ENCODE peak calls at places on chromosomes 6 and 20, in eight cellular contexts. F is thyroid gland; J is cardiac muscle cell; O is HCT116; N is CD4-positive, CD25-positive, alpha-beta regulatory T cell; E is coronary artery; D is Panc1; K is stomach. Q is an unnamed sample.

GRCh38 chr6:161198176-161198575 is 75.7 kb downstream of the AGPAT4 start:
- DNase-seq in N (no peak), O (no peak), J (no peak), K (no peak), F (no peak), D (no peak), E (no peak), Q (no peak)

GRCh38 chr6:14372738-14373484 is 255.3 kb downstream of the CD83 start:
- DNase-seq in F (no peak), O (no peak), J (no peak), N (no peak), E (no peak), D (no peak), K (no peak), Q (no peak)

GRCh38 chr6:7505196-7505699 is 36.2 kb upstream of the DSP start:
- DNase-seq in F (peak), N (no peak), D (peak), E (no peak), O (peak), J (peak), K (peak), Q (peak)

GRCh38 chr20:61980647-61981583 is 84.8 kb downstream of the TAF4 start:
- DNase-seq in F (no peak), O (peak), D (peak), E (no peak), J (peak), K (peak), N (no peak), Q (peak)

GRCh38 chr20:54510546-54511129 is 35.2 kb downstream of the DOK5 start:
- DNase-seq in O (no peak), J (no peak), D (no peak), E (no peak), N (no peak), F (peak), K (no peak), Q (no peak)

GRCh38 chr6:113645986-113646385 is 211.2 kb upstream of the MARCKS start:
- DNase-seq in K (no peak), E (no peak), F (no peak), N (no peak), J (no peak), D (no peak), O (no peak), Q (no peak)

GRCh38 chr6:6915813-6916547 is 191.8 kb upstream of the RREB1 start:
- DNase-seq in E (no peak), F (peak), K (no peak), J (no peak), N (no peak), D (no peak), O (no peak), Q (no peak)

GRCh38 chr6:346389-347030 is 45.0 kb upstream of the IRF4 start:
- DNase-seq in O (no peak), K (no peak), N (no peak), F (no peak), E (no peak), J (no peak), D (no peak), Q (no peak)

GRCh38 chr20:23926941-23927872 is 47.7 kb upstream of the CST5 start:
- DNase-seq in D (no peak), N (no peak), J (no peak), F (no peak), K (no peak), O (no peak), E (peak), Q (no peak)

GRCh38 chr20:56403465-56403864 is 8.6 kb upstream of the CASS4 start:
- DNase-seq in K (no peak), O (no peak), J (no peak), D (no peak), E (no peak), F (no peak), N (peak), Q (no peak)

GRCh38 chr20:51801220-51801991 is 915 bp downstream of the SALL4 start:
- DNase-seq in F (peak), N (no peak), E (no peak), D (no peak), O (no peak), J (peak), K (peak), Q (no peak)

GRCh38 chr20:50338479-50339195 is 148.0 kb downstream of the CEBPB start:
- DNase-seq in F (no peak), K (no peak), J (peak), N (peak), O (no peak), E (no peak), D (no peak), Q (peak)

GRCh38 chr6:36624461-36625160 is 30.4 kb downstream of the SRSF3 start:
- DNase-seq in N (no peak), J (no peak), K (no peak), E (peak), D (no peak), F (no peak), O (no peak), Q (no peak)

GRCh38 chr20:13816757-13817156 is 31.9 kb downstream of the NDUFAF5 start:
- DNase-seq in O (no peak), E (no peak), J (no peak), D (no peak), N (no peak), K (no peak), F (no peak), Q (no peak)

GRCh38 chr6:128305228-128305627 is 215.2 kb downstream of the PTPRK start:
- DNase-seq in F (no peak), K (no peak), J (no peak), O (no peak), N (no peak), D (no peak), E (no peak), Q (no peak)

GRCh38 chr6:6994796-6995195 is 113.0 kb upstream of the RREB1 start:
- DNase-seq in J (no peak), D (no peak), O (no peak), E (no peak), K (no peak), N (no peak), F (no peak), Q (no peak)

GRCh38 chr6:107841265-107841650 is 17.1 kb upstream of the SCML4 start:
- DNase-seq in N (no peak), D (no peak), O (no peak), F (peak), J (no peak), K (no peak), E (peak), Q (no peak)

DNA sequence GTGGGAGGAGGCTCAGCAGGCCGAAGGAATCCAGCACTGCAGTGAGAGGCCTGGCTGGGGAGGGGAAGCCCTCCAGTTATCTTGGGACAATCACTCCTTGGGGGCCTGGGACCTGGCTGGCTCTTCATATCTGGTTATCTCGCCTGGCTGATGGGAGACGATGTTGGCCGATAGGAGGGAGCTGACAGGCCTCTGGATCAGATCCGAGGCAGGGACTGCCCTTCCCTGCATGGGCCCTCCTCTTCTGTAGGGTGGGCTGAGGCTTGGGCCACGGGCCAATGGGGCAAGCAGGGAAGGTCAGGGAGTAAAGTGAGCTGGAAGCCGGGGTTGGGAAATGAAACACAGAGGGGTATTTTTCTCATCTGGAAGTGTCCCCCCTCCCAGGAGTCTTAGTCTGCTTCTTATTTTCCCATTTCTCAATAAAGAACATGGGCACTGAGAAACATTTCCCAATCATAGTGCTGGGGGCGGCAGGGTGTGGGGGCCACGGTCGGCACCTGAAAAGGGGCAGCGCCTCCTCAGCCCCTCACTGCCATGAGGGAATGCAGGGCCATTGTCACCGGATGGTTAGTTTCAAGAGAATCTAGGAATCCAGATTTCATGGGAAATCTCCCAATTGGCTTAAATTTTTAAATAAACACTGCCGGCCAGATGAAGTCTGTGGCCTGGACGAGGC is 25.3 kb downstream of the MANBAL start:
- DNase-seq in F (peak), D (no peak), K (no peak), E (no peak), O (no peak), N (no peak), J (no peak), Q (peak)
- H3K27ac ChIP-seq in F (peak), D (no peak), K (peak), E (peak), O (no peak), N (no peak), J (peak), Q (peak)

GRCh38 chr6:163460307-163460782 is 45.8 kb downstream of the QKI start:
- DNase-seq in J (no peak), N (peak), D (peak), O (no peak), F (no peak), K (no peak), E (no peak), Q (no peak)
- H3K27ac ChIP-seq in J (no peak), N (peak), D (peak), O (no peak), F (peak), K (peak), E (no peak), Q (no peak)

GRCh38 chr20:3123542-3123941 is 36.1 kb downstream of the FASTKD5 start:
- DNase-seq in E (no peak), N (no peak), D (no peak), O (no peak), J (no peak), F (no peak), K (no peak), Q (no peak)

GRCh38 chr20:3119044-3119443 is 34.5 kb upstream of the AVP start:
- DNase-seq in J (no peak), N (no peak), F (peak), O (no peak), K (no peak), E (no peak), D (no peak), Q (no peak)

GRCh38 chr20:3116341-3116740 is 31.8 kb upstream of the AVP start:
- DNase-seq in E (no peak), D (no peak), N (no peak), K (no peak), O (no peak), J (no peak), F (no peak), Q (no peak)

GRCh38 chr20:3121955-3122610 is 37.6 kb upstream of the AVP start:
- DNase-seq in E (no peak), D (no peak), J (no peak), F (no peak), O (no peak), N (no peak), K (no peak), Q (no peak)

DNA sequence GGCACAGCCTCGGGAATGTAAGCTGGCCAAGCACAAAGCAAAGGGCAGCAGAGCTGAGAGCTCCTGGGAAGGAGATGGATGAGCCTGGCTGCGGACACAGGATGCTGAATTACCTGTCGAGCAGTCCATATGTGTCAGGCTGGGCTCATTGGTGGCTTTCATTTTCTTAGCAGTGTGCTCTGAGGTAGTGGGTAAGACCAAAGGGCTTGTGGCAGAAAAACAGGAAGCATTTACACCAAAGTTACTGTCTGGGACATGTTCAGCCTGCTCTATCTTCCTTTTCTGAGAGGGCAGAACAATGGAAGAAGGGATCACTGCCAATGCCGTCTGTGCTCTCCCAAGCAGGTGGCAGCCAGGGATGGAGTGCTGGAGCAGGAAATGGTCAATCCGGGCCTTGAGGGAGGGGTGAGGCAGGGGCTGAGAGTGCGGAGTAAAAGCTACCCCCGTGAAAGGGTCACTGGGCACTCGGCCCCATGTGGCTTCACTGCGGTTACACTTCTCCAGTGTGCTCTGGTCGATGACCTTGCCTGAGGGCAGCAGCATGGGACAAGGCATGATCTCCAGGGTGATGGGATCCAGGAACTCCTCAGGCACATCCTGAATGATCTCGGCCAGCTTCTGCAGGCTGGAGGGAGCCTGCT is 36.9 kb upstream of the AVP start:
- DNase-seq in N (peak), D (no peak), K (no peak), J (no peak), E (no peak), F (no peak), O (no peak), Q (no peak)
- H3K27ac ChIP-seq in N (peak), D (no peak), K (no peak), J (no peak), E (no peak), F (no peak), O (no peak), Q (no peak)

DNA sequence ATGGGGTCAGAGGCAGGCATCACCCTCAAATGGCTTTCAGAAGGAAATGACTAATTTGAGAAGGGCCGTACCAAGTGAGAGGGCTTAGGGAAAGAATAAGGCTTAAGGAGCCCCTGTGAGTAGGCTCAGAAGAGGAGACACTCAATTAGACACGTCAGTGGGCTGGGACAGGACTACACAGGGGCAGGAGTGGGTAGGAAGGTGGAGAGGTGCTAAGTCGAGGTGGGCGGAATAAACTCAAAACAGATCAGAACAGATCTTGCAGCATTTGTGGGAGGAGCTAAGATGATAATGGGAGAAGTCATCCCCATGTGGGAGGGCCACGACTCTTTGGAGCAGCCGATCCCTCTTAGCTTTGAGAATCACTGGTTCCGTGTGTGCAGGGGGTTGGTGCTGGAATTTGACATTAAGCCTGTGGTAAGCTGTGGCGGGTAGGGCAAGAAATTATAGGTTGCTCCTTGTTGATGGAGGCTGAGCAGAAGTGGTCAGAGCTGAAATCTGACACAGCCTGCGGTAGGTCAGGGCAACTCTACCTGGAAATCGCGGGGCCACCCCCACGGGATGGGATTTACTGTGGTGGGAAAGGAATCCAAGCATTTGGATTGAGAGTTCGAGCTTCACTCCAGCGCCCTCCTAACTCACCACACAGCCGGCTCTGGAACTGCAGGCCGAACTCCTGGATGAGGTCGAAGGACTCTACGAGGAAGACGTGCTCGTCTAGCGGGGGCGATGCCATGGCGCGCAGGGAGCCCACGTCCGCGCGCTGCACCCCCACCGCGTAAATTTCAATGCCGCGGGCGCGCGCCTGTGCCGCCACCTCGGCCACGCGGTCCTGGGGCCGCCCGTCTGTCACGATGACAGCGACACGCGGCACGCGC is 2.8 kb upstream of the RBPJL start:
- DNase-seq in E (no peak), N (no peak), O (no peak), J (no peak), F (no peak), D (no peak), K (no peak), Q (no peak)
- H3K27ac ChIP-seq in E (no peak), N (no peak), O (no peak), J (no peak), F (no peak), D (no peak), K (no peak), Q (no peak)

GRCh38 chr6:77470983-77471382 is 7.7 kb upstream of the HTR1B start:
- DNase-seq in J (no peak), K (no peak), D (no peak), E (no peak), O (no peak), N (no peak), F (no peak), Q (no peak)

GRCh38 chr6:77474973-77475372 is 11.7 kb upstream of the HTR1B start:
- DNase-seq in K (no peak), J (no peak), D (no peak), N (no peak), O (no peak), F (no peak), E (no peak), Q (no peak)

GRCh38 chr6:77468939-77469338 is 5.6 kb upstream of the HTR1B start:
- DNase-seq in O (no peak), D (no peak), N (no peak), F (no peak), J (no peak), E (no peak), K (no peak), Q (no peak)

DNA sequence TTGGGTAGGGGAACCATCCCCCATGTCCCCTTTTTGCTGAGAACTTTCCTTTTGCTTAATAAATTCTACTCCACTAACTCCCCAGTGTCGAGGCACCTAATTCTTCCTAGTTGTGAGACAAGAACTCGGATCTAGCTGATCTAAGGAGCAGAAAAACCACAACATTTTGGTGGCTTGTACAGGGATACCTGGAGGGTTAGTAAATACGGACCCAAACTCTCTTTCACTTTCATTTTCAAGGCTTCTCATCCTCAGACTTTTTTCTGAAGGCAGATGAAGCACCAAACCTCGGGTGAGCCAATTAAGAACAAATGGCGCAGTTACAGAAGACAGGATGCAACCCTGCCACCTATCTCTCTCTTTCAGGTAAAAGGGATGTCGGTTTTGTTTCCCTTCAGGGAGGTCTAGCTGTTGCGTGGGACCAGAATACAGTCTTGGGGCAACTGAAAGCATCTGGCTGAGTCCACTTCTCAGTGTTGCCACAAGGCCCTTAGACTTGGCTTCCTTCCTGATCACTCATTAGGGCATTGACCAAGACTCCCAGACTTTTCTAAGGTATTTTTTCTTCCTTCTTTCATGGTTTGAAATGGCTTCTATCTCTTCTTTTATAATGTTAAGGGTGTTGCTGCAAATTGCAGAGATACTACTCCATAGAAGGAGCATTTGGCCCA is 11.1 kb upstream of the HTR1B start:
- DNase-seq in D (no peak), E (no peak), O (no peak), F (no peak), N (no peak), J (no peak), K (no peak), Q (no peak)
- H3K27ac ChIP-seq in D (no peak), E (no peak), O (no peak), F (no peak), N (no peak), J (no peak), K (no peak), Q (no peak)

DNA sequence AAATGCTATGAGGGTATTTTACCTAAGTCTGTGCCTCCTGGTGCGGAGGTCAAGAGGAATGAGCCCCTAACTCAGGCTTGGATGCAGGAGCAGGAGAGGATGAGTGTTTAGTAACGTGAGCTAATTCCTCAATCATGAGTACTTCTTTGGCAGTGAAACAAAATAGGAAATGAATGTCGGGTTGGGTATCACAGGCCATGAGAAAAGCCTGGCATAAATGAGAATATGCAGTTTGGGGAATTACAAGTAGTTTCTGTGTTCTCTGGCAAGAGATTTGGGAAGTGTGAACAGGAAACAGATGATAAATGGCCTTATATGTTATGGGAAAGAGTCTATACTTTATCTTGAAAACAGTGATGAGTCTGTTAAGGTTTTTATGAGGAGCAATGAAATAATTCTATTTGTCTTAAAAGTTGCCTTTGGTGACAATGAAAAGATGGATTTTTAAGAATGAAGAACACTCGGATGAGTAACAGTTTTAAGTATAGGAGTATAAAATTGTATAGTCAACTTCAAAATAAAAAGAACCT is 59.0 kb upstream of the RNF146 start:
- DNase-seq in D (no peak), J (no peak), O (no peak), F (no peak), N (no peak), E (no peak), K (no peak), Q (no peak)
- H3K27ac ChIP-seq in D (no peak), J (no peak), O (no peak), F (no peak), N (no peak), E (no peak), K (no peak), Q (no peak)

Q was measured in RWPE2.